ENCODE peak calls at places on chromosomes 12 and 14, in eight cellular contexts. Y is right lobe of liver; J is fibroblast of villous mesenchyme; N is lower leg skin; U is CD4-positive, alpha-beta T cell; L is tibial artery; O is neural progenitor cell; I is foreskin fibroblast. T is an unnamed sample.

GRCh38 chr12:94336201-94336915 is 123.3 kb downstream of the CEP83 start:
- DNase-seq in Y (no peak), J (peak), N (no peak), U (no peak), L (no peak), O (no peak), I (peak), T (no peak)

GRCh38 chr12:39553476-39553875 is 66.1 kb downstream of the ABCD2 start:
- DNase-seq in Y (no peak), J (no peak), N (no peak), U (no peak), L (no peak), O (no peak), I (no peak), T (no peak)

GRCh38 chr14:70714055-70714550 is 72.4 kb downstream of the TTC9 start:
- DNase-seq in Y (no peak), J (peak), N (no peak), U (peak), L (no peak), O (peak), I (peak), T (peak)

GRCh38 chr12:98352218-98352811 is 163.1 kb upstream of the TMPO start:
- DNase-seq in Y (no peak), J (peak), N (no peak), U (no peak), L (no peak), O (no peak), I (peak), T (no peak)

GRCh38 chr14:69049675-69050074 is 70.6 kb upstream of the ACTN1 start:
- DNase-seq in Y (peak), J (peak), N (no peak), U (no peak), L (peak), O (no peak), I (peak), T (no peak)

GRCh38 chr14:36091096-36091495 is 85.4 kb downstream of the PTCSC3 start:
- DNase-seq in Y (no peak), J (peak), N (no peak), U (no peak), L (no peak), O (no peak), I (peak), T (no peak)

GRCh38 chr14:77641534-77642341 is 25.3 kb upstream of the SPTLC2 start:
- DNase-seq in Y (peak), J (peak), N (peak), U (peak), L (peak), O (no peak), I (peak), T (no peak)

GRCh38 chr12:119202121-119202527 is 23.4 kb downstream of the HSPB8 start:
- DNase-seq in Y (no peak), J (no peak), N (no peak), U (no peak), L (no peak), O (no peak), I (no peak), T (no peak)

GRCh38 chr14:100203962-100204834 is 34.7 kb upstream of the YY1 start:
- DNase-seq in Y (peak), J (peak), N (no peak), U (no peak), L (no peak), O (no peak), I (no peak), T (no peak)

GRCh38 chr14:51650721-51651387 is 856 bp upstream of the FRMD6 start:
- DNase-seq in Y (no peak), J (no peak), N (peak), U (no peak), L (peak), O (peak), I (no peak), T (no peak)

GRCh38 chr12:76866726-76867125 is 12.1 kb downstream of the CSRP2 start:
- DNase-seq in Y (no peak), J (peak), N (no peak), U (no peak), L (no peak), O (peak), I (peak), T (no peak)

GRCh38 chr12:91567100-91567485 is 384.5 kb upstream of the DCN start:
- DNase-seq in Y (no peak), J (no peak), N (no peak), U (no peak), L (no peak), O (no peak), I (peak), T (no peak)

GRCh38 chr14:102539544-102540309 is 30.2 kb upstream of the ANKRD9 start:
- DNase-seq in Y (no peak), J (peak), N (no peak), U (no peak), L (no peak), O (no peak), I (no peak), T (peak)

GRCh38 chr12:106893451-106893850 is 62.3 kb upstream of the TMEM263 start:
- DNase-seq in Y (no peak), J (peak), N (no peak), U (no peak), L (no peak), O (no peak), I (peak), T (no peak)

GRCh38 chr14:64728856-64729255 is 24.6 kb downstream of the PLEKHG3 start:
- DNase-seq in Y (no peak), J (no peak), N (peak), U (no peak), L (no peak), O (no peak), I (no peak), T (no peak)

GRCh38 chr14:92074555-92074954 is 31.8 kb downstream of the ATXN3 start:
- DNase-seq in Y (no peak), J (peak), N (no peak), U (no peak), L (no peak), O (no peak), I (no peak), T (no peak)

GRCh38 chr12:19967486-19967885 is 400.9 kb upstream of the PDE3A start:
- DNase-seq in Y (no peak), J (peak), N (no peak), U (no peak), L (no peak), O (no peak), I (peak), T (no peak)

GRCh38 chr12:49020441-49020840 is 1.9 kb upstream of the PRKAG1 start:
- DNase-seq in Y (no peak), J (no peak), N (peak), U (no peak), L (no peak), O (no peak), I (no peak), T (no peak)

GRCh38 chr12:68497702-68498101 is 113.0 kb upstream of the RAP1B start:
- DNase-seq in Y (no peak), J (peak), N (no peak), U (no peak), L (no peak), O (no peak), I (peak), T (no peak)

GRCh38 chr14:56181666-56182065 is 63.5 kb downstream of the PELI2 start:
- DNase-seq in Y (no peak), J (no peak), N (no peak), U (no peak), L (no peak), O (no peak), I (no peak), T (no peak)

GRCh38 chr12:57176139-57176477 is 28.7 kb upstream of the LRP1-AS start:
- DNase-seq in Y (no peak), J (no peak), N (no peak), U (no peak), L (no peak), O (no peak), I (no peak), T (no peak)
- TF ChIP-seq CTCF in Y (no peak), J (no peak), N (no peak), U (peak), L (no peak), O (no peak), I (no peak), T (no peak)

DNA sequence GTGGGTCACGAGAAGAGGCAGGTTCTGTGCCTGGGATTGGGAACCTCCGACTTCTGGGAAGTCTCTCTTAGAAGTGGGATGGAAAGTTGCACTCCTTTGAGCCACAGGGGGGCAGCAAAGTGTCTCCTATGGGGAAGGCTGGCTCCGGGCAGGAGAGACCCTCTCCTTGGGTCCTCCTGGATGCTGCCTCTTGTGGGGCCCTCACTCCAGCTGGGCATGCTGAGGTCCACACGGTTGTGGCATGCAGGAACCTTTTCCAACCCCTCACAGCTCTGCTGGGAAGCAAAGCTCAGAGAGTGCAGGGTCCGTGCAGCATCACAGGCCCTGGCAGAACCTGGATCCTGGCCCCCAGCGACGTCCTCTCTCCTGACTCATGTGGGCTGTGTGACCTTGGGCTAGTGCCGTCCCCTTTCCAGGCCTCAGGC is 17.4 kb downstream of the SDSL start:
- DNase-seq in Y (no peak), J (peak), N (no peak), U (no peak), L (no peak), O (peak), I (no peak), T (no peak)
- TF ChIP-seq CTCF in Y (peak), J (peak), N (no peak), U (no peak), L (peak), O (peak), I (peak), T (peak)

GRCh38 chr14:87522575-87522974 is 470.4 kb downstream of the GALC start:
- DNase-seq in Y (no peak), J (no peak), N (no peak), U (no peak), L (no peak), O (peak), I (no peak), T (no peak)
- TF ChIP-seq CTCF in Y (no peak), J (no peak), N (no peak), U (no peak), L (no peak), O (peak), I (no peak), T (no peak)

DNA sequence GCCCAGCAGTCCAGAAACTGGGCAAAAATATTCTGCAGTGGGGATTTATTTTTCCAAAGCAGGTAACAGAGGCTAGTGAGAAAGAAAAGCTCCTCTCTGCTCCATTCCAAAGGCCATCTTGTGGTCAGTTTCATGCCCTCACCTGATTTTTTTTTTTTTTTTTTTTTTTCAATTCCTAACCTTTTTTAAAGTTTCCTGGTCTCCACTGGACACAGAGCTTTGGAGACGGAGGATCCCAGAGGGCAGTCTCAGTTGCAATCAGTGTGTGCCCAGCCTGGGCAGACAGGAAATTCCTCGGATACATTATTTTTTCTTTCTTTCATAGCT is 178.7 kb upstream of the BCL2L14 start:
- DNase-seq in Y (no peak), J (no peak), N (no peak), U (no peak), L (no peak), O (no peak), I (no peak), T (no peak)
- TF ChIP-seq CTCF in Y (peak), J (peak), N (no peak), U (no peak), L (peak), O (peak), I (peak), T (no peak)

DNA sequence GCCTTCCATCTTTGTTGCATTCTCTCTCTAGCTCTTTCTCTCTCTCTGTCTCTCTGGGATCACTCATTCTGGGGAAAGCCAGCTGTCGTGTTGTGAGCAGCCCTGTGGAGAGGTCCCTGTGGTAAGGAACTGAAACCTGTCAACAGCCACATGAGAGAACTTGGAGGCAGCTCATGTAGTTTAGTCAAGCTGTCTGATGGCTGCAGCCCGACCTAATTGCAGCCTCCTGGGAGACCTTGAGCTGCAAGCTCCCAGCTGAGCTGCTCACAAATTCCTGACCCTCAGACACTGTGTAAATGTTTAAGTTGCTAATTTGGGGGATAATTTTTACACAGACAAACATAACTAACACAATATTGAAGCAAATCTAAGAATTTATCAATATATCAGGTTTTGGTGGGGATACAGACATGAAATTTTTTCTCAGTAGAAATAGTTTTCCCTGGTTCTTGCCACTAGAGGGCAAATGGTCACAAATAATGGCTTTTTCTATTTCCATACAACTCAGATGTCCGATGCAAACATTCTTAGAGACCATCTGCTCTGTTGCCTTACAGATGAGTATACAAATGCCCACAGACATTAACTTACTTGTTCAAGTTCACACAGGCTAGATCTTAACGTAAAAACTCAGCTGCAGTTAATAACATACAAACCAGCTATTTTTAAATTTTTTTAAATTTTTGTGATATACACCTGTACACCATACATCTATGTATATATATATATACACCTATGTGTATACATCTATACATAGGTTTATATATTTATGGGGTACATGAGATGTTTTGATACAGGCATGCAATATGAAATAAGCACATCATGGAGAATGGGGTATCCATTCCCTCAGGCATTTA is 15.5 kb upstream of the KRR1 start:
- DNase-seq in Y (no peak), J (peak), N (no peak), U (no peak), L (no peak), O (peak), I (peak), T (no peak)
- TF ChIP-seq CTCF in Y (peak), J (peak), N (no peak), U (peak), L (peak), O (peak), I (peak), T (peak)

GRCh38 chr12:74021937-74022336 is 515.7 kb upstream of the ATXN7L3B start:
- DNase-seq in Y (peak), J (peak), N (no peak), U (no peak), L (no peak), O (peak), I (no peak), T (no peak)
- TF ChIP-seq CTCF in Y (peak), J (peak), N (no peak), U (peak), L (no peak), O (peak), I (peak), T (peak)